ENCODE peak calls at places on chromosomes 5 and 9, in nine cellular contexts. K is osteoblast; P is IMR-90; J is suprapubic skin; Y is CD8-positive, alpha-beta T cell; M is HFFc6; C is lung; T is A549; E is upper lobe of right lung. H is an unnamed sample.

GRCh38 chr9:35935755-35936509 is 22.0 kb downstream of the OR2S2 start:
- DNase-seq in K (no peak), P (peak; percentile 82), J (no peak), Y (no peak), M (peak; percentile 74), C (no peak), T (no peak), E (no peak), H (no peak)

GRCh38 chr5:148659641-148660345 is 5.5 kb upstream of the HTR4 start:
- DNase-seq in K (no peak), P (no peak), J (no peak), Y (no peak), M (no peak), C (no peak), T (no peak), E (no peak), H (no peak)

GRCh38 chr5:88938488-88938887 is 55.5 kb upstream of the MEF2C start:
- DNase-seq in K (no peak), P (no peak), J (no peak), Y (no peak), M (no peak), C (no peak), T (no peak), E (no peak), H (no peak)

GRCh38 chr5:65760504-65761275 is 38.7 kb downstream of the NLN start:
- DNase-seq in K (peak; percentile 52), P (peak; percentile 13), J (no peak), Y (peak; percentile 27), M (peak; percentile 41), C (no peak), T (peak; percentile 11), E (no peak), H (peak; percentile 41)

GRCh38 chr5:98292496-98292895 is 481.0 kb upstream of the RGMB start:
- DNase-seq in K (peak; percentile 34), P (peak; percentile 62), J (no peak), Y (no peak), M (no peak), C (no peak), T (no peak), E (no peak), H (no peak)

GRCh38 chr5:97501965-97502305 is 318.9 kb upstream of the RIOK2 start:
- DNase-seq in K (peak; percentile 34), P (peak; percentile 16), J (no peak), Y (no peak), M (no peak), C (no peak), T (no peak), E (no peak), H (no peak)

GRCh38 chr5:97163360-97163764 is 19.7 kb downstream of the RIOK2 start:
- DNase-seq in K (peak; percentile 15), P (peak; percentile 30), J (no peak), Y (no peak), M (peak; percentile 23), C (no peak), T (no peak), E (no peak), H (no peak)

GRCh38 chr5:142958933-142959682 is 188.9 kb downstream of the ARHGAP26 start:
- DNase-seq in K (no peak), P (no peak), J (no peak), Y (no peak), M (no peak), C (no peak), T (no peak), E (no peak), H (no peak)

GRCh38 chr5:18466731-18467130 is 832.5 kb downstream of the TAF11L14 start:
- DNase-seq in K (no peak), P (no peak), J (no peak), Y (no peak), M (no peak), C (no peak), T (no peak), E (no peak), H (no peak)

DNA sequence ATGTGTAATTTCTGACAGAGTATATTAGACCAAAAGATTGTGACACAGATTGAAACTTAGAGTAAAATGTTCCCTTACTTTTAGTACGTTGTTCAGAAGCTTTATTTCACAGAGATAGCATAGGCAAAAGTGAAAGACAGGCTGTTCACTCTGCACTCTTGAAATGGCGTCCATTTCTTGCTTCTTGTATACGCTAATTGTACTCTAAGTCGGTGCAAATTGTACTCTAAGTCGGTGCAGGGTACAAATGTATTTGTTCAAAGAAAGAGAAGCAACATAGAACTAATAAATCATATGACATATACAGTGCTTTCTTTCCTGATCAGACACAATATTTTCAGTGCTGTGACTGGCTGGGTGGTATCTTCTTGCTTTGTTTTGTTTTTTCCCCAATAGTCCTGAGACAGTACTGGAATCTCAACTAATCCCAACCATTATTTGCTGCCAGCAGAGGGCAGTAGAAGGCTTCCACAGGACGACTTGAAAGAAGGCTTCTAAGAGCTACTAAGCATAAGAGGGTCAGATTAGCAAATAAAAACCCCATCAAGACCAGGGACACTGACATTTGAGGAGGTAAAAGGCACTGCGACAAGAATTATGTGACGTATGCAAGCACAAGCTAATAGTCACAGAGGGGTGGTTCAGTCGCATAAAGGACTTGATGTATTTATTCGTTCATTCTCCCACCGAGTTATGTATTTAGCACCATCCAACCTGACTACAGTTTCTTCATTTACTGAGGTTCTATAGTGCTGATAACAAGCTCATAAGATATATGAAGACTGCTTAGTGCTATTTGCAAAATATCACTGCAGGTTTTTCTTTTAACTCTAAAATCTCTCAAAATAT is 831.8 kb downstream of the TAF11L14 start:
- DNase-seq in K (no peak), P (peak; percentile 1), J (peak; percentile 58), Y (no peak), M (peak; percentile 32), C (peak; percentile 64), T (peak; percentile 67), E (no peak), H (peak; percentile 37)
- TF ChIP-seq CTCF in K (peak; percentile 18), P (peak; percentile 26), J (peak; percentile 61), Y (no peak), M (peak; percentile 81), C (peak; percentile 58), T (peak; percentile 65), E (peak; percentile 66), H (peak; percentile 88)

GRCh38 chr5:10364186-10364689 is 10.7 kb downstream of the MARCHF6 start:
- DNase-seq in K (no peak), P (no peak), J (no peak), Y (no peak), M (no peak), C (no peak), T (peak; percentile 33), E (no peak), H (no peak)
- TF ChIP-seq CTCF in K (peak; percentile 34), P (peak; percentile 24), J (no peak), Y (no peak), M (peak; percentile 57), C (no peak), T (peak; percentile 35), E (peak; percentile 26), H (peak; percentile 61)

DNA sequence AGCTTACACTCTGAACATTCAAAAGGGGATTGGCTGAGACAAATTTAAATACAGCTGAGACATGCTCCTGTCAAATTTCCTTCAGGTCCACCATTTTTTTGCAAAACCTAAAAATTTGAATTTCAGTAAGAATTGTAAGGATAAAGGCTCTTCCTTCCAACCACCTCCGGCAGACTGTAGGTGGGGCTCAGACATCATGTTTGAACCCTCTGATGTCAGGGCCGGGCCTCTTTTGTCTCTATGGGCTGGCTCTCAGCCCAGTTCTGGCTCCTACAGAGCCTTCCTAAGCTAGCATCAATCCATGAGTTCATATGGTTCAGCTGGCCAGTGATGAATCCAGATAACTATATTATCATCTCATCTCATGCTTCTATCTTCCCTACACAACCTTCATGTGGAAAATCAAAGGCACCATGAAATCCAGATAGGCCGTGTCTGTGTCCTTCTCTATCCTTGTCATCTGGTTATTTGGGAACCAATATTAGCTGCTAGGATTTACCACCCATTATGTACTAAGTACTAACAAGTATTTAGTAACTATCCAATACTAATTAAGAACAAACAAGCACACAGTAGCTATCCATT is 44.2 kb downstream of the NIPSNAP3B start:
- DNase-seq in K (no peak), P (peak; percentile 55), J (no peak), Y (no peak), M (peak; percentile 37), C (no peak), T (peak; percentile 8), E (no peak), H (no peak)
- TF ChIP-seq CTCF in K (peak; percentile 52), P (peak; percentile 37), J (no peak), Y (no peak), M (peak; percentile 61), C (no peak), T (peak; percentile 14), E (peak; percentile 9), H (no peak)

DNA sequence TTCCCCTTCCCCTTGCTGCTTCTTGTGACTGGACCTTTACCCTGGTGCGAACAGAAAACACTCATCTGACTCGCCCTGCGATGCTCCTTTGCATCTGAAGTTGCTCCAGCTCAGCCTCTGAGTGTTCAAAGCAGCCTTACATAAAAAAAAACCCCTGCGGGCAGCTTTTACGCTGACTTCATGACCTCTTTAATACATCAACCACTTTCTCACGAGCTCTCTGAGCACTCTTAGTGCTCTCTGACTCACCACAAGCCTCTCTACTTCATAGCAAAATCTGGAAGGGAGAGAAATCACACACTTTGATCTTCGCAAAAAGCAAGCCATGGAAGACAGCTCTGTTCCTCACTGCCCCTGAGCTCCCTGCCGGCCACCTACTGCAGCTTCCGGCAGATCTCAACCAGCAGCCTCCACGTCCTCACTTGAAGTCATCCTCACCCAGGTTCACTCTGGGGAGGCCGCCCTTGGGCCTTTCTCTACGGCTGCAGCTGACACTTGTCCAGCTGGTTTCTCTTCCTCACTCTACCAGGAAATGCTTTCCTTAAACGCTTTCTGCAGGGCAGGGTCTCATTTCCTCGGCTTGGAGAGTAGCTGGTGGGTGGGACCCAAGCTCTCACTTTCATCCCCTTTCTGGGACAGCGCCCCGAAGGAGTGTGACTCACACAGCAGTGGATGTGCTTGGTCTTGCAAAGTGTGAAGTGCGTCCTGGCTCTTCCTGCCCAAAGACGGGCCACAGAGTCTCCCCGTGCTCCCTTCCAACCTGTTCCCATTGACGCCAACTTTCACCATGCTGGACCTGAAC is 5.3 kb downstream of the SLC34A1 start:
- DNase-seq in K (peak; percentile 99), P (peak; percentile 96), J (peak; percentile 75), Y (no peak), M (peak; percentile 96), C (no peak), T (no peak), E (no peak), H (peak; percentile 95)
- TF ChIP-seq CTCF in K (no peak), P (no peak), J (no peak), Y (no peak), M (no peak), C (no peak), T (no peak), E (no peak), H (no peak)

GRCh38 chr9:133429641-133430161 is 7.5 kb downstream of the ADAMTS13 start:
- DNase-seq in K (peak; percentile 97), P (peak; percentile 9), J (no peak), Y (no peak), M (no peak), C (no peak), T (peak; percentile 60), E (no peak), H (no peak)
- TF ChIP-seq CTCF in K (peak; percentile 25), P (peak; percentile 36), J (peak; percentile 25), Y (no peak), M (peak; percentile 45), C (no peak), T (peak; percentile 19), E (peak; percentile 11), H (no peak)